ENCODE peak calls at places on chromosomes 1 and 21, in eight cellular contexts. I is left kidney; P is B cell; M is Calu3; L is RCC 7860; B is NT2/D1; E is tibial nerve; K is stimulated activated CD4-positive, alpha-beta T cell treated with anti-CD3 and anti-CD28 coated beads, Interleukin-4, amount 100 ng/mL, for 1 hour. Y is an unnamed sample.

GRCh38 chr1:81619156-81619555 is 181.6 kb upstream of the ADGRL2 start:
- DNase-seq in L (no peak), I (peak), B (no peak), E (no peak), P (no peak), M (no peak), K (no peak), Y (no peak)

GRCh38 chr1:114009393-114009792 is 30.1 kb downstream of the OLFML3 start:
- DNase-seq in I (no peak), L (no peak), P (no peak), K (no peak), B (no peak), M (no peak), E (no peak), Y (no peak)

GRCh38 chr1:46171872-46172271 is 3.0 kb upstream of the TSPAN1 start:
- DNase-seq in L (no peak), E (no peak), I (peak), M (peak), B (no peak), K (no peak), P (no peak), Y (no peak)

GRCh38 chr1:211928222-211928856 is 97.8 kb upstream of the LPGAT1 start:
- DNase-seq in I (no peak), B (no peak), K (no peak), P (no peak), L (no peak), M (peak), E (no peak), Y (no peak)

GRCh38 chr1:107689733-107690132 is 275.2 kb downstream of the VAV3 start:
- DNase-seq in B (no peak), E (no peak), K (no peak), L (no peak), P (no peak), M (no peak), I (no peak), Y (no peak)

GRCh38 chr1:159897962-159898361 is 2.0 kb downstream of the CFAP45 start:
- DNase-seq in K (no peak), P (no peak), E (no peak), M (no peak), B (no peak), L (no peak), I (no peak), Y (no peak)

GRCh38 chr1:211469938-211470529 is 21.9 kb downstream of the RD3 start:
- DNase-seq in E (peak), L (peak), B (peak), P (no peak), I (peak), M (peak), K (peak), Y (peak)

GRCh38 chr1:175178456-175178855 is 14.1 kb downstream of the KIAA0040 start:
- DNase-seq in K (no peak), E (no peak), L (no peak), P (no peak), B (no peak), M (no peak), I (peak), Y (no peak)

GRCh38 chr1:185440877-185441276 is 123.8 kb upstream of the IVNS1ABP start:
- DNase-seq in K (no peak), B (no peak), M (no peak), L (peak), E (no peak), P (no peak), I (peak), Y (no peak)

GRCh38 chr1:41486892-41487728 is 2.6 kb upstream of the EDN2 start:
- DNase-seq in E (no peak), P (no peak), L (peak), B (peak), M (no peak), I (peak), K (no peak), Y (peak)

GRCh38 chr1:183533617-183534174 is 56.6 kb downstream of the NCF2 start:
- DNase-seq in P (no peak), B (no peak), M (no peak), L (no peak), K (no peak), I (no peak), E (no peak), Y (no peak)

GRCh38 chr1:50305808-50306207 is 117.4 kb downstream of the DMRTA2 start:
- DNase-seq in M (no peak), E (no peak), B (peak), P (no peak), L (no peak), K (no peak), I (no peak), Y (no peak)

GRCh38 chr1:40625076-40625475 is 40.4 kb downstream of the RIMS3 start:
- DNase-seq in M (peak), K (peak), P (no peak), E (no peak), I (peak), L (no peak), B (no peak), Y (peak)

GRCh38 chr1:3616861-3617260 is 5.6 kb upstream of the MEGF6 start:
- DNase-seq in B (no peak), L (no peak), I (no peak), K (no peak), M (no peak), P (no peak), E (no peak), Y (no peak)

GRCh38 chr1:215526147-215526845 is 40.8 kb upstream of the KCTD3 start:
- DNase-seq in M (no peak), K (no peak), P (no peak), L (peak), E (no peak), I (peak), B (peak), Y (peak)

GRCh38 chr21:21101911-21102310 is 103.7 kb downstream of the NCAM2 start:
- DNase-seq in P (no peak), M (no peak), L (no peak), E (no peak), K (no peak), B (peak), I (peak), Y (no peak)

GRCh38 chr1:153616144-153616884 is at the start of gene S100A14:
- DNase-seq in I (no peak), L (no peak), B (no peak), M (peak), K (no peak), P (no peak), E (no peak), Y (no peak)

GRCh38 chr1:108316545-108316944 is 72.7 kb upstream of the NBPF4 start:
- DNase-seq in M (peak), K (no peak), E (no peak), I (no peak), B (peak), L (no peak), P (no peak), Y (no peak)

GRCh38 chr1:160539896-160540858 is 17.1 kb upstream of the SLAMF6 start:
- DNase-seq in I (no peak), B (no peak), L (no peak), M (no peak), E (no peak), P (peak), K (peak), Y (peak)

GRCh38 chr1:64874664-64875063 is 91.7 kb downstream of the JAK1 start:
- DNase-seq in K (no peak), E (no peak), B (no peak), L (no peak), I (no peak), M (no peak), P (no peak), Y (no peak)

GRCh38 chr21:38476385-38476784 is 21.9 kb downstream of the ERG start:
- DNase-seq in E (no peak), I (peak), M (no peak), P (no peak), K (no peak), L (no peak), B (no peak), Y (no peak)

GRCh38 chr1:16267690-16268180 is 30.8 kb upstream of the CPLANE2 start:
- DNase-seq in P (no peak), L (no peak), B (no peak), M (no peak), E (no peak), K (no peak), I (no peak), Y (no peak)

GRCh38 chr1:58727363-58727762 is 27.5 kb upstream of the MYSM1 start:
- DNase-seq in K (no peak), E (no peak), L (peak), P (no peak), I (no peak), B (peak), M (peak), Y (no peak)

GRCh38 chr1:11693917-11694316 is 2.4 kb downstream of the DRAXIN start:
- DNase-seq in M (no peak), B (no peak), E (no peak), L (no peak), K (no peak), I (no peak), P (no peak), Y (no peak)

GRCh38 chr1:84975035-84975434 is 21.9 kb downstream of the MCOLN2 start:
- DNase-seq in M (no peak), I (no peak), P (no peak), L (no peak), K (no peak), E (no peak), B (no peak), Y (no peak)